ENCODE peak calls at places on chromosomes 3 and 15, in four cellular contexts. O, E, M and C are unnamed samples.

GRCh38 chr15:31468911-31469800 is 142.5 kb downstream of the KLF13 start:
- DNase-seq in O (no peak), M (no peak), E (no peak), C (no peak)

GRCh38 chr3:70531063-70531657 is 218.7 kb upstream of the MDFIC2 start:
- DNase-seq in O (no peak), E (no peak), M (no peak), C (peak)

GRCh38 chr3:4943553-4943952 is 35.7 kb upstream of the BHLHE40 start:
- DNase-seq in M (no peak), O (no peak), E (no peak), C (peak)

GRCh38 chr15:88309363-88309762 is 52.8 kb upstream of the NTRK3 start:
- DNase-seq in E (no peak), O (no peak), M (no peak), C (no peak)

GRCh38 chr15:48394172-48394571 is 62.9 kb downstream of the DUT start:
- DNase-seq in E (no peak), M (no peak), O (no peak), C (no peak)

GRCh38 chr3:53806182-53807116 is 39.8 kb downstream of the CHDH start:
- DNase-seq in M (no peak), E (peak), O (no peak), C (no peak)

GRCh38 chr15:84840255-84840654 is 23.1 kb downstream of the ALPK3 start:
- DNase-seq in M (no peak), O (no peak), E (no peak), C (no peak)

GRCh38 chr3:114231616-114232015 is 5.8 kb downstream of the ZNF80 start:
- DNase-seq in E (no peak), O (no peak), M (no peak), C (no peak)

GRCh38 chr3:160210799-160211221 is 14.4 kb upstream of the C3orf80 start:
- DNase-seq in M (peak), E (no peak), O (no peak), C (peak)

GRCh38 chr3:31522152-31522551 is 10.6 kb upstream of the STT3B start:
- DNase-seq in E (no peak), M (peak), O (no peak), C (no peak)

GRCh38 chr15:91603681-91604080 is 249.8 kb upstream of the SLCO3A1 start:
- DNase-seq in E (no peak), M (no peak), O (no peak), C (no peak)

DNA sequence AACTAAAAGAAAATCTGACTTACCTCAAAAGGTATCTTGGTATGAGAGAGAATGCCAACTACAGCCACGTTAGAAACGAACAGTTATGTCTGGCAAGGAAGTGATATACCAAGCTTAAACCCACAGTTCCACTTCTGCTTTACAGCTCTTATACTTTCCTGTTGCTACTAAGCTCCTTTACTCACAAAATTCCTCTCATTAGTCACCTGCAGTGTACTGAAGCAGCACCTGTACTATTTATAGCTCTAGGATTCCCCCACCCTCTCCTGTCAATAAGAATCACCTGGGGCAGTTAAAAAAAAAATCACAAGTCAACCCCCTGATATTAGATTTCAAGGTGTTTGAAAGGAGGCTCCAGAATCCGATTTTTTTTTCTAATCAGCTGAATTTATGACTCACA is 2.9 kb upstream of the TMEM266 start:
- DNase-seq in O (peak), M (peak), E (peak), C (no peak)
- TF ChIP-seq SPI1 in O (peak), M (peak), E (peak), C (no peak)

DNA sequence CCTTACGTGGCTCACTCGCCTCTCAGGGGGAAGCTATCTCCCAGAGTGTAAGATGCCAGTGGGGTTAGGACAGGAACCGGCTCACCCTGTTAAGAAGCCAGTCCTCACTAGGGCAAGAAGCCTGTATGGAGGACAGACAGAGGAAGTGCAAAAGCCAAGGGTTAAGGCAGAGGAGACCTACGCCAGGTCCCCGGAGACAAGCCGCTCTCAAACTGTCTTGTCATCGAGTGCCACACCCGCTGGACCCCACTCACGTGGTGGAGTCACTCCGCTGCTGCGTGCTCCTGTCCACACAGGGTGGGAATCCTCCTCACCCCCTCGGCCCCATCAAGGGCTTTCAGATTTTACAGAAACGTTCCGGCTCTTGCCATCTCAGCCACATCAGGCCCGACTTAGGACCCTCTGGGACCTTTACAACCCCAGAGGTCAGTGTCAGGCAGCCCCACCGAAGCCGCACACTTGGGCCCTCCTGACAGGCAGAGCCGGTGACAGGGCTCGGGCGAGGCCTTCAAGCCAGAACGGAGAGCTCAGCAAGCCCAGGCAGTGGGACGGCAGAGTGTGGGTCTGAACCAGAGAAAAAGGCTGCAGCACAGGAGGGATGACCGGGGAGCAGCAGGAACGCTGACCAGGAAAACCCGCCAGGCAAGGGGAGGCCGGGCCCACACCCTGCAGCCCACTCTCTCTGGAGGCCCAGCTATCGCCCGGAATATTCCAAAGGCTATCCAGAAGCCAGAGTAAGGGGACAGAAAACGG is 61.7 kb downstream of the XXYLT1 start:
- DNase-seq in O (no peak), E (no peak), M (no peak), C (no peak)
- TF ChIP-seq SPI1 in O (peak), E (no peak), M (no peak), C (peak)

GRCh38 chr15:69841046-69841828 is 256.5 kb downstream of the TLE3 start:
- DNase-seq in O (no peak), E (no peak), M (no peak), C (no peak)
- TF ChIP-seq SPI1 in O (no peak), E (no peak), M (no peak), C (no peak)

DNA sequence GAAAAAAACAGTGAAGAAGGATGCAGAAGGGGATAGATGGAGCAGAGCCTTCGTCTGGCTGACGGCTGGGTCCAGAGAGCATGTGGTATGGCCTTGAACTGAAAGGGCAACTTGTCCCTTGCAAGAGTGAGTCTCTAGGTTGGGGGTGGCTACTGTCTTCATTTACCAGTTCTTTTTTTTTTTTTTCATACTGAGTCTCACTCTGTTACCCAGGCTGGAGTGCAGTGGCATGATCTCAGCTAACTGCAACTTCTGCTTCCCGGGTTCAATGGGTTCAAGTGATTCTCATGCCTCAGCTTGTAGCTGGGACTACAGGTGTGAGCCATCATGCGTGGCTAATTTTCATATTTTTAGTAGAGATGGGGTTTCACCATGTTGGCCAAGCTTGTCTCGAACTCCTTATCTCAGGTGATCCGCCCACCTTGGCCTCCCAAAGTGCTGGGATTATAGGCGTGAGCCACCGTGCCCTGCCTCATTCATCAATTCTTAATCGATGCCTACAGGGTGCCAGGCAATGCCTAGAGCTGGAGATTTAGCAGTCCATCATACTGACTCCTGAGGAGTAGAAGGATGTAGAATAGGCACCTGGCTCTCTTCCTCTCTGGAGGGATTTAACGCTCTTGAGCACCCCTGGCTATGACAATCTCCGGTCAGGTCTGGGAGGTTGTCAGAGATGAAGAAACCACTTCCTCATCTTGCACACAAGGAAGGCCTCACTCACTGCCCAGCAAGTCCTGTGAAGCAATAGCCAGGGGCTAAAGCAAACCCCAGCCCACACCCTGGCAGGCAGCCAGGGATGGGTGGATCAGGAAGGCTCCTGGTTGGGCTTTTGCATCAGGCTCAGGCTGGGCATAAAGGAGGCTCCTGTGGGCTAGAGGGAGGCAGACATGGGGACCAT is at the start of gene CAMP:
- DNase-seq in E (peak), M (peak), O (peak), C (no peak)
- TF ChIP-seq SPI1 in E (peak), M (peak), O (peak), C (peak)

GRCh38 chr3:21826416-21826815 is 75.4 kb upstream of the ZNF385D start:
- DNase-seq in E (no peak), O (no peak), M (no peak), C (no peak)
- TF ChIP-seq SPI1 in E (no peak), O (no peak), M (no peak), C (no peak)